ENCODE peak calls at places on chromosomes 5 and 9, in eight cellular contexts. O is D341Med; X is RWPE1; F is RPMI7951; S is right cardiac atrium; A is BJ; L is stimulated activated naive CD8-positive, alpha-beta T cell treated with anti-CD3 and anti-CD28 coated beads, Interleukin-15, Interleukin-2, amounts not matched to agents 100 U/mL and 50 U/mL, for 24 hours; R is T follicular helper cell. Q is an unnamed sample.
A peak's percentile ranks its signal among the peaks of the same experiment; 100 is the strongest.

GRCh38 chr9:121741198-121741918 is 89.9 kb downstream of the DAB2IP start:
- DNase-seq in O (peak; percentile 54), X (no peak), F (no peak), S (no peak), A (no peak), L (no peak), R (no peak), Q (no peak)

GRCh38 chr9:128705051-128705965 is 3.0 kb downstream of the PKN3 start:
- DNase-seq in O (peak; percentile 22), X (no peak), F (no peak), S (no peak), A (no peak), L (no peak), R (no peak), Q (no peak)

GRCh38 chr9:35776018-35776417 is 15.4 kb upstream of the NPR2 start:
- DNase-seq in O (no peak), X (no peak), F (no peak), S (no peak), A (no peak), L (no peak), R (no peak), Q (no peak)

GRCh38 chr5:96144289-96144688 is 182.6 kb upstream of the ELL2 start:
- DNase-seq in O (no peak), X (peak; percentile 50), F (no peak), S (no peak), A (no peak), L (no peak), R (no peak), Q (no peak)

GRCh38 chr5:158880514-158881001 is 219.2 kb downstream of the EBF1 start:
- DNase-seq in O (no peak), X (no peak), F (peak; percentile 4), S (no peak), A (no peak), L (no peak), R (no peak), Q (no peak)

GRCh38 chr5:150022163-150022540 is 21.6 kb downstream of the HMGXB3 start:
- DNase-seq in O (no peak), X (peak; percentile 87), F (peak; percentile 97), S (no peak), A (peak; percentile 61), L (no peak), R (no peak), Q (no peak)

GRCh38 chr9:84600739-84601138 is 68.8 kb upstream of the NTRK2 start:
- DNase-seq in O (no peak), X (no peak), F (no peak), S (no peak), A (no peak), L (no peak), R (no peak), Q (no peak)

GRCh38 chr9:2818486-2819121 is 25.3 kb downstream of the PUM3 start:
- DNase-seq in O (no peak), X (no peak), F (no peak), S (no peak), A (no peak), L (no peak), R (no peak), Q (no peak)

GRCh38 chr9:21688108-21689102 is 114.0 kb upstream of the MTAP start:
- DNase-seq in O (no peak), X (peak; percentile 80), F (peak; percentile 89), S (peak; percentile 79), A (no peak), L (no peak), R (no peak), Q (no peak)

GRCh38 chr9:137423810-137424291 is 658 bp downstream of the NOXA1 start:
- DNase-seq in O (no peak), X (peak; percentile 66), F (peak; percentile 28), S (peak; percentile 68), A (no peak), L (no peak), R (no peak), Q (peak; percentile 8)

GRCh38 chr9:87292449-87293191 is 205.0 kb upstream of the DAPK1 start:
- DNase-seq in O (no peak), X (no peak), F (no peak), S (no peak), A (no peak), L (no peak), R (no peak), Q (no peak)

GRCh38 chr5:176529824-176530195 is 7.4 kb downstream of the RNF44 start:
- DNase-seq in O (no peak), X (no peak), F (no peak), S (no peak), A (no peak), L (peak; percentile 46), R (peak; percentile 51), Q (no peak)

GRCh38 chr5:82422751-82423181 is 144.6 kb upstream of the RPS23 start:
- DNase-seq in O (no peak), X (no peak), F (no peak), S (peak; percentile 47), A (no peak), L (no peak), R (no peak), Q (no peak)

GRCh38 chr9:9504869-9505268 is 1107.9 kb downstream of the PTPRD start:
- DNase-seq in O (no peak), X (no peak), F (no peak), S (no peak), A (no peak), L (no peak), R (no peak), Q (no peak)

GRCh38 chr9:128145536-128145935 is 3.7 kb upstream of the LCN2 start:
- DNase-seq in O (no peak), X (peak; percentile 81), F (no peak), S (no peak), A (no peak), L (no peak), R (no peak), Q (no peak)

GRCh38 chr9:127574089-127574921 is 37.8 kb upstream of the STXBP1 start:
- DNase-seq in O (peak; percentile 27), X (peak; percentile 83), F (peak; percentile 84), S (peak; percentile 61), A (no peak), L (peak; percentile 66), R (no peak), Q (no peak)

GRCh38 chr9:22203371-22204138 is 194.4 kb upstream of the CDKN2B start:
- DNase-seq in O (no peak), X (no peak), F (peak; percentile 49), S (no peak), A (no peak), L (no peak), R (no peak), Q (no peak)

GRCh38 chr9:86614871-86615849 is 260.9 kb upstream of the TUT7 start:
- DNase-seq in O (no peak), X (no peak), F (peak; percentile 18), S (peak; percentile 42), A (peak; percentile 85), L (peak; percentile 4), R (no peak), Q (no peak)

GRCh38 chr9:135410831-135411473 is 68.6 kb upstream of the PPP1R26 start:
- DNase-seq in O (peak; percentile 30), X (no peak), F (peak; percentile 8), S (no peak), A (no peak), L (no peak), R (no peak), Q (no peak)

GRCh38 chr5:171310334-171310815 is 1.3 kb downstream of the TLX3 start:
- DNase-seq in O (no peak), X (no peak), F (no peak), S (no peak), A (no peak), L (no peak), R (no peak), Q (no peak)

GRCh38 chr5:169810542-169810941 is 169.8 kb downstream of the INSYN2B start:
- DNase-seq in O (no peak), X (no peak), F (no peak), S (no peak), A (no peak), L (no peak), R (no peak), Q (no peak)

GRCh38 chr5:154371687-154372086 is 74.1 kb upstream of the SAP30L start:
- DNase-seq in O (no peak), X (peak; percentile 51), F (peak; percentile 46), S (no peak), A (peak; percentile 48), L (no peak), R (no peak), Q (no peak)

GRCh38 chr5:138369706-138370105 is 17.2 kb downstream of the KDM3B start:
- DNase-seq in O (no peak), X (no peak), F (no peak), S (no peak), A (no peak), L (no peak), R (no peak), Q (no peak)

GRCh38 chr9:2704504-2704903 is 12.8 kb upstream of the KCNV2 start:
- DNase-seq in O (no peak), X (no peak), F (no peak), S (no peak), A (no peak), L (no peak), R (no peak), Q (no peak)

GRCh38 chr9:36119476-36119875 is 17.1 kb upstream of the GLIPR2 start:
- DNase-seq in O (peak; percentile 73), X (no peak), F (no peak), S (no peak), A (no peak), L (no peak), R (no peak), Q (no peak)

GRCh38 chr5:39160576-39161213 is 58.7 kb downstream of the FYB1 start:
- DNase-seq in O (no peak), X (no peak), F (no peak), S (no peak), A (no peak), L (no peak), R (no peak), Q (no peak)

GRCh38 chr5:154858972-154859950 is 834 bp downstream of the CNOT8 start:
- DNase-seq in O (no peak), X (no peak), F (no peak), S (no peak), A (no peak), L (peak; percentile 10), R (no peak), Q (no peak)

GRCh38 chr9:137447722-137448568 is 6.8 kb upstream of the ENTPD8 start:
- DNase-seq in O (no peak), X (no peak), F (no peak), S (peak; percentile 55), A (no peak), L (no peak), R (no peak), Q (no peak)

GRCh38 chr9:109304350-109304749 is 16.5 kb downstream of the EPB41L4B start:
- DNase-seq in O (no peak), X (no peak), F (no peak), S (no peak), A (no peak), L (no peak), R (no peak), Q (no peak)

GRCh38 chr5:59367791-59368394 is 525.6 kb downstream of the PDE4D start:
- DNase-seq in O (peak; percentile 54), X (peak; percentile 44), F (peak; percentile 56), S (peak; percentile 72), A (no peak), L (peak; percentile 38), R (peak; percentile 21), Q (peak; percentile 67)

GRCh38 chr9:38033956-38034355 is 35.1 kb downstream of the SHB start:
- DNase-seq in O (no peak), X (no peak), F (no peak), S (no peak), A (no peak), L (no peak), R (no peak), Q (no peak)

GRCh38 chr5:141814064-141814982 is 63.9 kb downstream of the PCDH1 start:
- DNase-seq in O (peak; percentile 75), X (peak; percentile 74), F (peak; percentile 24), S (peak; percentile 78), A (no peak), L (peak; percentile 70), R (peak; percentile 1), Q (peak; percentile 87)

Q was measured in BE2C.